ENCODE peak calls at places on chromosomes 4 and X, in four cellular contexts. U is endothelial cell of umbilical vein, E is K562, Y is GM12878. P is an unnamed sample.
A peak's percentile ranks its signal among the peaks of the same experiment; 100 is the strongest.

GRCh38 chr4:113406723-113407016 is 354.9 kb downstream of the CAMK2D start:
- DNase-seq in U (no peak), E (no peak), Y (no peak), P (no peak)

GRCh38 chr4:183870997-183871396 is 34.1 kb upstream of the STOX2 start:
- DNase-seq in U (no peak), E (no peak), Y (no peak), P (no peak)

GRCh38 chr4:139455187-139455586 is 1.3 kb downstream of the RAB33B start:
- DNase-seq in U (peak; percentile 25), E (no peak), Y (no peak), P (no peak)

GRCh38 chrX:150487369-150488094 is 80.9 kb upstream of the MTM1 start:
- DNase-seq in U (no peak), E (no peak), Y (no peak), P (no peak)

GRCh38 chr4:5638976-5639375 is 69.4 kb downstream of the EVC2 start:
- DNase-seq in U (no peak), E (no peak), Y (no peak), P (peak; percentile 81)

GRCh38 chr4:138398297-138398696 is 156.1 kb upstream of the SLC7A11 start:
- DNase-seq in U (peak; percentile 54), E (no peak), Y (no peak), P (no peak)

GRCh38 chr4:31043382-31044062 is 323.4 kb downstream of the PCDH7 start:
- DNase-seq in U (no peak), E (no peak), Y (no peak), P (no peak)

GRCh38 chr4:123340381-123340701 is 56.3 kb upstream of the SPRY1 start:
- DNase-seq in U (peak; percentile 92), E (no peak), Y (no peak), P (peak; percentile 95)

GRCh38 chr4:74397748-74398426 is 32.9 kb downstream of the EREG start:
- DNase-seq in U (peak; percentile 30), E (no peak), Y (no peak), P (peak; percentile 4)

DNA sequence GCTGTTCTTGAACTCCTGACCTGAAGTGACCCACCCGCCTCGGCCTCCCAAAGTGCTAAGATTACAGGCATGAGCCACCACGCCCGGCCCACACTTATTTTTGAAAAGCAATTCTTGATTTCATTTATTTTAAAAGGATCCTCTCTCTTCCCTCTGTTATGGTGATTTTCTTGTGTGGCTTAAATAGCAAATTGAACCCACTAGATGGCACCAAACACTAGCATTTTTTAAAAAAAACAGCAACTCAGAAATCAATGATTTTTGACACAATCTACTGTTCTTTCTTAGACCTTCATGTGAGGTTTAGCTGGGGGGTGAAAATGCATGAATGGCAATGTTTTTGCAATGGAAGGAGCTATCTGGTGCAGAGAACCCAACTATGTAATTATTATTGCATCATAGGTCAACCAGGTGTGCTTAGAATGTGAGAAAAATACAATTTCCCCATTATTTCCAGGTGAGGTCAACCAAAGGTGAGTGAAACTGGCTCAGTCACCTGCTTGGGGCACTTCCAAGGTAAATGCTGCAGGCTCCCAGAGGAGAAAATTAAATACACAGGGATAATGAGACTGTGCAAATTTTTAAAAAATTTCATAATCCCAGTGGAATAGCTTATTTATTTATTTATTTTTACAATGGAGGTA is 226.6 kb upstream of the PRKX start:
- DNase-seq in U (peak; percentile 2), E (peak; percentile 3), Y (no peak), P (peak; percentile 20)
- TF ChIP-seq FOS in U (no peak), E (no peak), Y (no peak), P (no peak)

GRCh38 chr4:107799634-107800033 is 25.1 kb upstream of the SGMS2 start:
- DNase-seq in U (no peak), E (no peak), Y (no peak), P (no peak)

GRCh38 chr4:107800686-107801085 is 24.0 kb upstream of the SGMS2 start:
- DNase-seq in U (no peak), E (no peak), Y (no peak), P (no peak)

GRCh38 chr4:107806196-107806595 is 18.5 kb upstream of the SGMS2 start:
- DNase-seq in U (no peak), E (no peak), Y (no peak), P (no peak)

GRCh38 chr4:107800058-107800457 is 24.7 kb upstream of the SGMS2 start:
- DNase-seq in U (peak; percentile 44), E (no peak), Y (no peak), P (no peak)

GRCh38 chr4:107801766-107802211 is 22.9 kb upstream of the SGMS2 start:
- DNase-seq in U (no peak), E (no peak), Y (no peak), P (peak; percentile 27)
- TF ChIP-seq FOS in U (no peak), E (no peak), Y (no peak), P (no peak)

GRCh38 chrX:7904557-7904956 is 22.7 kb downstream of the PNPLA4 start:
- DNase-seq in U (no peak), E (no peak), Y (no peak), P (peak; percentile 23)
- TF ChIP-seq FOS in U (no peak), E (no peak), Y (no peak), P (no peak)

GRCh38 chrX:71653344-71653743 is 14.0 kb upstream of the LOC101059915 start:
- DNase-seq in U (no peak), E (no peak), Y (no peak), P (no peak)

GRCh38 chrX:71657267-71657666 is 10.1 kb upstream of the LOC101059915 start:
- DNase-seq in U (no peak), E (no peak), Y (no peak), P (no peak)

GRCh38 chrX:71650333-71650969 is 16.9 kb upstream of the LOC101059915 start:
- DNase-seq in U (peak; percentile 6), E (no peak), Y (no peak), P (no peak)

DNA sequence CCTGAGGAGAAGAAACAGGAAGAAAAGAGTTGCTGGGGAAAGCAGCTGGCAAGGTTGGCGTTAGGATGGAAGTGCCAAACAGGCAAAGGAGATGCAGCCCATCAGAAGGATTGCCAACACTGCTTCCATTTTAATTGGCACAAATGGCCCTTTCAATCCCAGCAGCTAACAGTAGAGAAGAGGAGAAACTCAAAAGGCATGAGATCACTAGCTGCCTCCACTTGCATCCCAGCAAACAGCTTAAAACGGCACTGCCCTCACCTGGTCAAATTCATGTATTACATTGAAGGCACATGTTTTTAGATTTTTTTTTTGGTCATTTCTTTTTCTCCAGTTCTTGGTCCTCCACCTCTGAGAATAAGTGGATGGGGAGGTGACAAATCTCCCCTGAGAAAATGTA is 14.9 kb upstream of the LOC101059915 start:
- DNase-seq in U (peak; percentile 56), E (peak; percentile 38), Y (no peak), P (peak; percentile 59)
- TF ChIP-seq FOS in U (no peak), E (no peak), Y (no peak), P (no peak)

DNA sequence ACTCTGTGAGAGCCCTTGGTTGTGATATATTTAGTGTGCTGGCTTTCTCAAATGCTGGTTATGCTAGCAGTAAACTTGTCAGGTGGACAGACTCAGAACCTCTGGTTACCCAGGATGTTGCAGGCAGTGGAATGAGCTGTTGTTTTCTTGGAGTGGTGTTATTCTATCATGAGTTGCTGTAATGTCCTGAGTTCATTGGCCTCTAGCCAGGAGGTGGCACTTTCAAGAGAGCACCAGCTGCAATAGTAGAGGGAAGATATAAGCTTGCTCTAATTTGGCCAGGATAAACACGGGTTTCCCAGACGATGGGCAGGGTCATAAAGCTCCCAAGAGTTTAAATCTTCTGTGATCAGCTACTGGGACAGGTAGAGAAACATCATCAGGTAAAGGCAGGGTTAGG is 95.0 kb upstream of the UBQLN2 start:
- DNase-seq in U (no peak), E (no peak), Y (no peak), P (no peak)
- TF ChIP-seq FOS in U (no peak), E (no peak), Y (no peak), P (no peak)

GRCh38 chr4:126947536-126947935 is 685.2 kb upstream of the INTU start:
- DNase-seq in U (no peak), E (no peak), Y (no peak), P (no peak)
- TF ChIP-seq FOS in U (no peak), E (no peak), Y (no peak), P (no peak)

GRCh38 chrX:44828008-44828605 is 15.7 kb upstream of the DUSP21 start:
- DNase-seq in U (peak; percentile 24), E (no peak), Y (no peak), P (peak; percentile 93)

DNA sequence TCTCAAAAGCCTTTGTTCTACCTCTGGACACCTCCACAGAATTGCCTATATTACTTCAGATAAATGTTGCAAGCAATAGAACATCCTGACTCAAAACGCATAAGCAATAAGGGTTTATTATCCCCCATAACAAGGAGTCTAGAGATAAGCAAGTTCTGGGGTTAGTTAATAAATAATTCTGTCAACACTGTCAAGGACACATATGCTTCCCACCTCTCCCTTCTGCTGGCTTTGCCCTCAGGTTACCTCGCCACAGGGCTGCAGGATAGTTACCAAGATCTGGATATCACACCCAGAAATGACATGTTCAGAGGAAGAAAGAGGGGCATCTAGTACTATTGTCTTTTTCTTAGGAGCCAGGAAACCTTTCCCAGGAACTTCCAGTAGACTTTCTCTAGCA is 14.0 kb upstream of the DUSP21 start:
- DNase-seq in U (no peak), E (no peak), Y (no peak), P (no peak)
- TF ChIP-seq FOS in U (no peak), E (no peak), Y (no peak), P (no peak)

GRCh38 chrX:45767021-45767491 is 566.4 kb upstream of the DIPK2B start:
- DNase-seq in U (peak; percentile 44), E (no peak), Y (no peak), P (peak; percentile 43)
- TF ChIP-seq FOS in U (no peak), E (no peak), Y (no peak), P (no peak)

GRCh38 chrX:274904-275475 is 6.2 kb upstream of the PLCXD1 start:
- DNase-seq in U (no peak), E (no peak), Y (no peak), P (no peak)
- TF ChIP-seq FOS in U (no peak), E (no peak), Y (no peak), P (no peak)

P was measured in IMR-90.